ENCODE peak calls at places on chromosomes 4 and X, in six cellular contexts. One of them, this sample, is unnamed.

GRCh38 chr4:141636077-141636770 is at the start of gene IL15:
- DNase-seq in IMR-90: peak; percentile 58
- DNase-seq in uterus: peak; percentile 47
- DNase-seq in suprapubic skin: peak; percentile 74
- DNase-seq in right lobe of liver: peak; percentile 90
- DNase-seq in breast epithelium: peak; percentile 62
- DNase-seq in this sample: peak; percentile 73

GRCh38 chrX:65644621-65645287 is 22.7 kb upstream of the MSN start:
- DNase-seq in suprapubic skin: peak; percentile 88
- DNase-seq in right lobe of liver: peak; percentile 86
- DNase-seq in uterus: peak; percentile 90
- DNase-seq in breast epithelium: peak; percentile 63
- DNase-seq in IMR-90: peak; percentile 79
- DNase-seq in this sample: peak; percentile 80

GRCh38 chrX:97494756-97495372 is 611.2 kb downstream of the RPA4 start:
- DNase-seq in suprapubic skin: no peak
- DNase-seq in right lobe of liver: no peak
- DNase-seq in IMR-90: no peak
- DNase-seq in uterus: no peak
- DNase-seq in breast epithelium: no peak
- DNase-seq in this sample: no peak

GRCh38 chr4:101039367-101039766 is 308.0 kb downstream of the PPP3CA start:
- DNase-seq in right lobe of liver: no peak
- DNase-seq in IMR-90: no peak
- DNase-seq in breast epithelium: no peak
- DNase-seq in suprapubic skin: no peak
- DNase-seq in uterus: no peak
- DNase-seq in this sample: no peak

GRCh38 chrX:139932901-139933796 is at the start of gene ATP11C:
- DNase-seq in IMR-90: peak; percentile 83
- DNase-seq in right lobe of liver: peak; percentile 90
- DNase-seq in breast epithelium: peak; percentile 76
- DNase-seq in uterus: peak; percentile 83
- DNase-seq in suprapubic skin: peak; percentile 89
- DNase-seq in this sample: peak; percentile 87

GRCh38 chr4:7985891-7986441 is 46.3 kb upstream of the AFAP1 start:
- DNase-seq in IMR-90: peak; percentile 36
- DNase-seq in breast epithelium: no peak
- DNase-seq in suprapubic skin: no peak
- DNase-seq in right lobe of liver: no peak
- DNase-seq in uterus: no peak
- DNase-seq in this sample: no peak

GRCh38 chrX:103343105-103343504 is 13.1 kb downstream of the TCEAL7 start:
- DNase-seq in uterus: peak; percentile 49
- DNase-seq in breast epithelium: no peak
- DNase-seq in suprapubic skin: no peak
- DNase-seq in IMR-90: peak; percentile 55
- DNase-seq in right lobe of liver: no peak
- DNase-seq in this sample: no peak

GRCh38 chr4:89639395-89639794 is 197.6 kb downstream of the SNCA start:
- DNase-seq in IMR-90: no peak
- DNase-seq in uterus: no peak
- DNase-seq in right lobe of liver: no peak
- DNase-seq in breast epithelium: no peak
- DNase-seq in suprapubic skin: no peak
- DNase-seq in this sample: no peak

GRCh38 chr4:177339794-177340374 is 30.2 kb downstream of the NEIL3 start:
- DNase-seq in suprapubic skin: no peak
- DNase-seq in IMR-90: peak; percentile 51
- DNase-seq in right lobe of liver: no peak
- DNase-seq in uterus: no peak
- DNase-seq in breast epithelium: no peak
- DNase-seq in this sample: no peak

GRCh38 chrX:22147942-22148341 is 115.8 kb downstream of the PHEX start:
- DNase-seq in IMR-90: no peak
- DNase-seq in breast epithelium: no peak
- DNase-seq in uterus: no peak
- DNase-seq in right lobe of liver: no peak
- DNase-seq in suprapubic skin: no peak
- DNase-seq in this sample: no peak

GRCh38 chrX:103254171-103254824 is 657 bp downstream of the TCEAL8 start:
- DNase-seq in right lobe of liver: peak; percentile 64
- DNase-seq in breast epithelium: no peak
- DNase-seq in uterus: peak; percentile 40
- DNase-seq in IMR-90: peak; percentile 23
- DNase-seq in suprapubic skin: no peak
- DNase-seq in this sample: peak; percentile 53

GRCh38 chr4:4881432-4881831 is 22.0 kb downstream of the MSX1 start:
- DNase-seq in IMR-90: no peak
- DNase-seq in uterus: no peak
- DNase-seq in right lobe of liver: no peak
- DNase-seq in suprapubic skin: no peak
- DNase-seq in breast epithelium: no peak
- DNase-seq in this sample: no peak

GRCh38 chr4:121749225-121749624 is 15.7 kb downstream of the SMIM43 start:
- DNase-seq in uterus: no peak
- DNase-seq in breast epithelium: no peak
- DNase-seq in right lobe of liver: no peak
- DNase-seq in IMR-90: no peak
- DNase-seq in suprapubic skin: no peak
- DNase-seq in this sample: no peak

GRCh38 chr4:142405021-142405991 is 440.8 kb downstream of the INPP4B start:
- DNase-seq in right lobe of liver: peak; percentile 42
- DNase-seq in uterus: peak; percentile 40
- DNase-seq in IMR-90: peak; percentile 68
- DNase-seq in suprapubic skin: peak; percentile 60
- DNase-seq in breast epithelium: no peak
- DNase-seq in this sample: peak; percentile 45

GRCh38 chrX:155534800-155535199 is 76.4 kb upstream of the F8A3 start:
- DNase-seq in suprapubic skin: no peak
- DNase-seq in uterus: no peak
- DNase-seq in right lobe of liver: no peak
- DNase-seq in breast epithelium: no peak
- DNase-seq in IMR-90: no peak
- DNase-seq in this sample: no peak

GRCh38 chrX:136868283-136869055 is 12.1 kb downstream of the RBMX start:
- DNase-seq in breast epithelium: no peak
- DNase-seq in suprapubic skin: no peak
- DNase-seq in IMR-90: no peak
- DNase-seq in uterus: no peak
- DNase-seq in right lobe of liver: no peak
- DNase-seq in this sample: no peak

GRCh38 chrX:136867096-136867491 is 13.4 kb downstream of the RBMX start:
- DNase-seq in IMR-90: peak; percentile 23
- DNase-seq in uterus: no peak
- DNase-seq in suprapubic skin: no peak
- DNase-seq in breast epithelium: no peak
- DNase-seq in right lobe of liver: no peak
- DNase-seq in this sample: no peak

GRCh38 chrX:136867518-136867917 is 13.0 kb downstream of the RBMX start:
- DNase-seq in breast epithelium: no peak
- DNase-seq in IMR-90: peak; percentile 44
- DNase-seq in suprapubic skin: no peak
- DNase-seq in right lobe of liver: no peak
- DNase-seq in uterus: no peak
- DNase-seq in this sample: no peak

GRCh38 chrX:136870064-136870463 is 10.5 kb downstream of the RBMX start:
- DNase-seq in IMR-90: no peak
- DNase-seq in suprapubic skin: no peak
- DNase-seq in breast epithelium: no peak
- DNase-seq in uterus: no peak
- DNase-seq in right lobe of liver: no peak
- DNase-seq in this sample: no peak

DNA sequence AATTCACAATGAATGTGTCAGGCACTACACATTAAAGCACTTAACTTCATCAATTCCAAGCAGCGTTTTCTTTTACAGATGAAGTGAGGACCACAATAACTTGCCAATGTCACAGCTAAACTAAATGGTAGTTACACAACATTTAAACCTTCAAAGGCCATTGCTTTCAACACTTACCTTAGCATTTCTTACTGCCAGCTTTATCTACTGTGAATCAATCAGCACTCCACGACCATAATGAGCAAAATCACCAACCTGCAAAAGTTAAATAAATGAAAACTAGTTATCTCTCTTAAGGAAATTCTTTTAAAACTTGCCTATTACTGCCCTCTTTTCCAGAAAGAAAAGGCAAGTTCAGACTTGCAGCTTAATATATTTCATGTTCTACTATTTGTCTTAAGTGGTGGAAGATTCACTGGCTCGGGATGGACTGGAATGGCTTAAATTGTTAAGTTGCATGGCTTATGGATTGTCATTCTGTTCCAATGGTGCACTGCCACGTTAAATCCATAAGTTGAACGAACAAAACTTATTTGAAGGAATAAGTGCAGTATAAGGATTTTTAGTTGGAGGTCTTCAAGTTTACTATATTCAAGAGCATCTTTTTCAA is 8.3 kb downstream of the RBMX start:
- DNase-seq in right lobe of liver: no peak
- DNase-seq in uterus: no peak
- DNase-seq in IMR-90: no peak
- DNase-seq in suprapubic skin: no peak
- DNase-seq in breast epithelium: no peak
- DNase-seq in this sample: no peak
- TF ChIP-seq POLR2A in right lobe of liver: no peak
- TF ChIP-seq POLR2A in uterus: no peak
- TF ChIP-seq POLR2A in IMR-90: no peak
- TF ChIP-seq POLR2A in suprapubic skin: no peak
- TF ChIP-seq POLR2A in breast epithelium: no peak
- TF ChIP-seq POLR2A in this sample: no peak

GRCh38 chrX:113950081-113950678 is 633.7 kb upstream of the HTR2C start:
- DNase-seq in right lobe of liver: no peak
- DNase-seq in IMR-90: no peak
- DNase-seq in uterus: no peak
- DNase-seq in breast epithelium: no peak
- DNase-seq in suprapubic skin: no peak
- DNase-seq in this sample: no peak

GRCh38 chrX:113947548-113947947 is 636.3 kb upstream of the HTR2C start:
- DNase-seq in right lobe of liver: no peak
- DNase-seq in breast epithelium: no peak
- DNase-seq in uterus: no peak
- DNase-seq in suprapubic skin: no peak
- DNase-seq in IMR-90: no peak
- DNase-seq in this sample: no peak
- TF ChIP-seq CTCF in right lobe of liver: peak; percentile 23
- TF ChIP-seq CTCF in breast epithelium: no peak
- TF ChIP-seq CTCF in uterus: no peak
- TF ChIP-seq CTCF in suprapubic skin: no peak
- TF ChIP-seq CTCF in IMR-90: no peak
- TF ChIP-seq CTCF in this sample: no peak

GRCh38 chr4:183140911-183141320 is 41.9 kb downstream of the WWC2 start:
- DNase-seq in breast epithelium: no peak
- DNase-seq in IMR-90: peak; percentile 76
- DNase-seq in uterus: no peak
- DNase-seq in right lobe of liver: no peak
- DNase-seq in suprapubic skin: no peak
- DNase-seq in this sample: no peak

GRCh38 chr4:183142566-183143545 is 43.8 kb downstream of the WWC2 start:
- DNase-seq in uterus: no peak
- DNase-seq in right lobe of liver: peak; percentile 70
- DNase-seq in suprapubic skin: peak; percentile 66
- DNase-seq in IMR-90: peak; percentile 47
- DNase-seq in breast epithelium: peak; percentile 71
- DNase-seq in this sample: peak; percentile 81

GRCh38 chr4:183139058-183139740 is 40.1 kb downstream of the WWC2 start:
- DNase-seq in IMR-90: peak; percentile 31
- DNase-seq in breast epithelium: no peak
- DNase-seq in uterus: no peak
- DNase-seq in suprapubic skin: no peak
- DNase-seq in right lobe of liver: no peak
- DNase-seq in this sample: no peak

GRCh38 chr4:183141997-183142396 is 42.9 kb downstream of the WWC2 start:
- DNase-seq in IMR-90: no peak
- DNase-seq in suprapubic skin: no peak
- DNase-seq in right lobe of liver: no peak
- DNase-seq in uterus: no peak
- DNase-seq in breast epithelium: no peak
- DNase-seq in this sample: no peak

GRCh38 chr4:183139972-183140570 is 41.0 kb downstream of the WWC2 start:
- DNase-seq in suprapubic skin: no peak
- DNase-seq in right lobe of liver: no peak
- DNase-seq in breast epithelium: no peak
- DNase-seq in uterus: no peak
- DNase-seq in IMR-90: peak; percentile 58
- DNase-seq in this sample: no peak
- H3K4me1 ChIP-seq in suprapubic skin: peaks cover 18% of the 10 kb centered on the region
- H3K4me1 ChIP-seq in right lobe of liver: no peaks in the 10 kb centered on the region
- H3K4me1 ChIP-seq in breast epithelium: peaks cover 5% of the 10 kb centered on the region
- H3K4me1 ChIP-seq in uterus: peaks cover 2% of the 10 kb centered on the region
- H3K4me1 ChIP-seq in IMR-90: peaks cover 13% of the 10 kb centered on the region
- H3K4me1 ChIP-seq in this sample: peaks cover 50% of the 10 kb centered on the region

GRCh38 chr4:129094347-129094746 is 1.0 kb upstream of the SCLT1 start:
- DNase-seq in suprapubic skin: no peak
- DNase-seq in right lobe of liver: no peak
- DNase-seq in IMR-90: no peak
- DNase-seq in uterus: no peak
- DNase-seq in breast epithelium: no peak
- DNase-seq in this sample: no peak

GRCh38 chr4:129098578-129098977 is 2.6 kb downstream of the C4orf33 start:
- DNase-seq in uterus: no peak
- DNase-seq in breast epithelium: no peak
- DNase-seq in IMR-90: no peak
- DNase-seq in suprapubic skin: no peak
- DNase-seq in right lobe of liver: no peak
- DNase-seq in this sample: no peak

GRCh38 chr4:129095811-129096454 is at the start of gene C4orf33:
- DNase-seq in suprapubic skin: peak; percentile 76
- DNase-seq in right lobe of liver: peak; percentile 78
- DNase-seq in uterus: peak; percentile 53
- DNase-seq in IMR-90: peak; percentile 66
- DNase-seq in breast epithelium: peak; percentile 60
- DNase-seq in this sample: peak; percentile 60

GRCh38 chr4:129092636-129093172 is 635 bp downstream of the SCLT1 start:
- DNase-seq in IMR-90: peak; percentile 28
- DNase-seq in suprapubic skin: no peak
- DNase-seq in uterus: no peak
- DNase-seq in breast epithelium: no peak
- DNase-seq in right lobe of liver: no peak
- DNase-seq in this sample: no peak

DNA sequence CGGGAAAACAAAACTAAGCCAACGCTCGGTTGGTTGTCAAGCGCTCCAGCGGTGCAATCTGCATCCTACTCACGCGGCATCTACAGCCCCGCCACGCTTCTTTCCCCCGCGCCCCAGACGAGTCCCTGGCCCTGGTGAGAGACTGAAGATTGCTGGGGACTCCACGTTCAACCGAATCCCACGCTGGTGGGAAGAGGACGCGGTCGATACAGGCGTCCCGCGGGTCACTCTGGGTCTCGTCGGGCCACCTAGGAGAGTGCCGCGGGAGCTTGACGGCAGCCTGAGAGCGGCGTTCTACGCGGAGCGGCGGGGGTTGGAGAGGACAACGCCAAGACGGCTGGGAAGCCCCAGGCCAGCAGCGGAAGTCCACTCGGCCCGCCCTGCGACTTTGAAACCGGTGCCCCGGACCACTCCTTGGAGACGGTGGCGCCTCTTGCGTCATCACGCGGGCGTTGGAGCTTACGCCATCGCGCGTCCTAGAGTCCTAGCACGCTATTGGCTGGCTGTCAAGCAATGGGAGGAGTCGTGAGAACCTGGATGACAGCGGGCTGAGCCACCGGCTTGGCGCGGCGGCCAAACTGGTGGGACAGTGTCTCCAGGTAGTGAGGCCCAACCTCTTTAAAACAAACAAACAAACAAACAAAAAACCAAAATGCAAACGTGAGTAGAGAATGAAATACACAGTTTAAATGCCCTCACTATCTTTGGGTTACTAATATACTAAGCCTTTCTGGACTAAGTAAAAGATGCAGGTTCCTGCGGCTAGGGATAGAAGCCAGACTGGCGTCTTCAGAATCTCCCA is at the start of gene SCLT1:
- DNase-seq in right lobe of liver: peak; percentile 99
- DNase-seq in suprapubic skin: peak; percentile 99
- DNase-seq in uterus: peak; percentile 98
- DNase-seq in breast epithelium: peak; percentile 97
- DNase-seq in IMR-90: peak; percentile 99
- DNase-seq in this sample: peak; percentile 99
- TF ChIP-seq POLR2A in right lobe of liver: peak; percentile 82
- TF ChIP-seq POLR2A in suprapubic skin: no peak
- TF ChIP-seq POLR2A in uterus: peak; percentile 83
- TF ChIP-seq POLR2A in breast epithelium: no peak
- TF ChIP-seq POLR2A in IMR-90: peak; percentile 93
- TF ChIP-seq POLR2A in this sample: peak; percentile 91